ENCODE peak calls at places on chromosome 12, in ten cellular contexts. One of them, this sample, is unnamed.

GRCh38 chr12:27064397-27065342 is 17.7 kb downstream of the C12orf71 start:
- DNase-seq in testis: no peak
- DNase-seq in AG04450: no peak
- DNase-seq in astrocyte of the cerebellum: no peak
- DNase-seq in IMR-90: no peak
- DNase-seq in effector memory CD4-positive, alpha-beta T cell: no peak
- DNase-seq in RWPE2: no peak
- DNase-seq in tibial artery: no peak
- DNase-seq in AG09309: no peak
- DNase-seq in mesendoderm: no peak
- DNase-seq in this sample: no peak

GRCh38 chr12:6963016-6963731 is 7.3 kb downstream of the PHB2 start:
- DNase-seq in AG04450: no peak
- DNase-seq in mesendoderm: peak
- DNase-seq in effector memory CD4-positive, alpha-beta T cell: no peak
- DNase-seq in astrocyte of the cerebellum: no peak
- DNase-seq in IMR-90: no peak
- DNase-seq in tibial artery: peak
- DNase-seq in RWPE2: peak
- DNase-seq in AG09309: no peak
- DNase-seq in testis: no peak
- DNase-seq in this sample: no peak

GRCh38 chr12:132486576-132486975 is 3.4 kb upstream of the FBRSL1 start:
- DNase-seq in IMR-90: no peak
- DNase-seq in astrocyte of the cerebellum: no peak
- DNase-seq in effector memory CD4-positive, alpha-beta T cell: no peak
- DNase-seq in RWPE2: no peak
- DNase-seq in testis: no peak
- DNase-seq in mesendoderm: no peak
- DNase-seq in AG09309: no peak
- DNase-seq in tibial artery: no peak
- DNase-seq in AG04450: no peak
- DNase-seq in this sample: no peak

GRCh38 chr12:3537916-3538690 is 47.1 kb downstream of the PRMT8 start:
- DNase-seq in mesendoderm: no peak
- DNase-seq in tibial artery: no peak
- DNase-seq in AG09309: no peak
- DNase-seq in effector memory CD4-positive, alpha-beta T cell: no peak
- DNase-seq in AG04450: no peak
- DNase-seq in testis: no peak
- DNase-seq in RWPE2: no peak
- DNase-seq in astrocyte of the cerebellum: no peak
- DNase-seq in IMR-90: no peak
- DNase-seq in this sample: no peak

GRCh38 chr12:127941332-127941731 is 325.6 kb upstream of the TMEM132C start:
- DNase-seq in astrocyte of the cerebellum: no peak
- DNase-seq in testis: no peak
- DNase-seq in RWPE2: no peak
- DNase-seq in mesendoderm: no peak
- DNase-seq in effector memory CD4-positive, alpha-beta T cell: no peak
- DNase-seq in tibial artery: no peak
- DNase-seq in IMR-90: no peak
- DNase-seq in AG09309: no peak
- DNase-seq in AG04450: no peak
- DNase-seq in this sample: no peak

GRCh38 chr12:124376435-124376834 is 81.5 kb downstream of the RFLNA start:
- DNase-seq in AG04450: no peak
- DNase-seq in mesendoderm: no peak
- DNase-seq in IMR-90: no peak
- DNase-seq in AG09309: no peak
- DNase-seq in effector memory CD4-positive, alpha-beta T cell: no peak
- DNase-seq in testis: no peak
- DNase-seq in astrocyte of the cerebellum: no peak
- DNase-seq in tibial artery: no peak
- DNase-seq in RWPE2: no peak
- DNase-seq in this sample: no peak

GRCh38 chr12:123306200-123306599 is 34.5 kb upstream of the CDK2AP1 start:
- DNase-seq in astrocyte of the cerebellum: no peak
- DNase-seq in IMR-90: no peak
- DNase-seq in testis: no peak
- DNase-seq in tibial artery: no peak
- DNase-seq in AG04450: no peak
- DNase-seq in effector memory CD4-positive, alpha-beta T cell: no peak
- DNase-seq in mesendoderm: no peak
- DNase-seq in RWPE2: no peak
- DNase-seq in AG09309: no peak
- DNase-seq in this sample: no peak

GRCh38 chr12:13435535-13435934 is 239.0 kb downstream of the EMP1 start:
- DNase-seq in IMR-90: no peak
- DNase-seq in RWPE2: no peak
- DNase-seq in AG04450: no peak
- DNase-seq in effector memory CD4-positive, alpha-beta T cell: no peak
- DNase-seq in mesendoderm: peak
- DNase-seq in AG09309: no peak
- DNase-seq in tibial artery: no peak
- DNase-seq in astrocyte of the cerebellum: peak
- DNase-seq in testis: no peak
- DNase-seq in this sample: no peak

DNA sequence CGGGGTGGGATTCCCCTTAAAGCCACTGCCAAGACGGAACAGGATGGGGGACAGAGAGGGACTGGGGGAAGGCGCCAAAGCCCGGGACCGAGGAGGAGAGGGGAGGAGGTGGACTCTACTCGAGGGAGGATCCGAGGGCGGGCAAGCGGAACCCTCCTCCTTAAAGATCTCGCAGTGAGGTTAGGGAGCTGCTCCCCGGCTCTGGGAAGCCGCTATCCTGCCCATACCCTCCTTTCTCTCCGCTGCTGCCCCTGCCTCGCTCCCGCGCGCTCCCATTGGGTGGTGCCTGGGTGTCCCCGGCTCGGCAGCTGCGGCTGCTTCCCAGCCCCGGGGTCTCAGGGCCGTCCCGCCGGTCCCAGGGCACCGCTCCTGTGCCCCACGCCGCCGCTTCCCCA is 16.4 kb downstream of the KRT18 start:
- DNase-seq in RWPE2: no peak
- DNase-seq in testis: no peak
- DNase-seq in tibial artery: no peak
- DNase-seq in AG04450: no peak
- DNase-seq in IMR-90: no peak
- DNase-seq in mesendoderm: peak
- DNase-seq in astrocyte of the cerebellum: no peak
- DNase-seq in AG09309: no peak
- DNase-seq in effector memory CD4-positive, alpha-beta T cell: no peak
- DNase-seq in this sample: no peak
- H3K4me3 ChIP-seq in RWPE2: peak
- H3K4me3 ChIP-seq in testis: peak
- H3K4me3 ChIP-seq in tibial artery: no peak
- H3K4me3 ChIP-seq in AG04450: peak
- H3K4me3 ChIP-seq in IMR-90: peak
- H3K4me3 ChIP-seq in mesendoderm: no peak
- H3K4me3 ChIP-seq in astrocyte of the cerebellum: peak
- H3K4me3 ChIP-seq in AG09309: peak
- H3K4me3 ChIP-seq in effector memory CD4-positive, alpha-beta T cell: no peak
- H3K4me3 ChIP-seq in this sample: peak

GRCh38 chr12:118034429-118035193 is 18.1 kb downstream of the RFC5 start:
- DNase-seq in RWPE2: no peak
- DNase-seq in testis: peak
- DNase-seq in mesendoderm: peak
- DNase-seq in tibial artery: no peak
- DNase-seq in AG04450: peak
- DNase-seq in AG09309: peak
- DNase-seq in effector memory CD4-positive, alpha-beta T cell: no peak
- DNase-seq in IMR-90: peak
- DNase-seq in astrocyte of the cerebellum: no peak
- DNase-seq in this sample: peak
- H3K4me3 ChIP-seq in RWPE2: no peak
- H3K4me3 ChIP-seq in testis: no peak
- H3K4me3 ChIP-seq in mesendoderm: no peak
- H3K4me3 ChIP-seq in tibial artery: no peak
- H3K4me3 ChIP-seq in AG04450: no peak
- H3K4me3 ChIP-seq in AG09309: no peak
- H3K4me3 ChIP-seq in effector memory CD4-positive, alpha-beta T cell: no peak
- H3K4me3 ChIP-seq in IMR-90: no peak
- H3K4me3 ChIP-seq in astrocyte of the cerebellum: no peak
- H3K4me3 ChIP-seq in this sample: no peak

GRCh38 chr12:54014315-54015209 is 5.8 kb downstream of the HOXC8 start:
- DNase-seq in tibial artery: no peak
- DNase-seq in astrocyte of the cerebellum: no peak
- DNase-seq in effector memory CD4-positive, alpha-beta T cell: no peak
- DNase-seq in mesendoderm: no peak
- DNase-seq in AG04450: no peak
- DNase-seq in testis: no peak
- DNase-seq in AG09309: no peak
- DNase-seq in IMR-90: no peak
- DNase-seq in RWPE2: no peak
- DNase-seq in this sample: no peak
- H3K4me3 ChIP-seq in tibial artery: peak
- H3K4me3 ChIP-seq in astrocyte of the cerebellum: no peak
- H3K4me3 ChIP-seq in effector memory CD4-positive, alpha-beta T cell: no peak
- H3K4me3 ChIP-seq in mesendoderm: no peak
- H3K4me3 ChIP-seq in AG04450: no peak
- H3K4me3 ChIP-seq in testis: no peak
- H3K4me3 ChIP-seq in AG09309: no peak
- H3K4me3 ChIP-seq in IMR-90: no peak
- H3K4me3 ChIP-seq in RWPE2: peak
- H3K4me3 ChIP-seq in this sample: no peak

DNA sequence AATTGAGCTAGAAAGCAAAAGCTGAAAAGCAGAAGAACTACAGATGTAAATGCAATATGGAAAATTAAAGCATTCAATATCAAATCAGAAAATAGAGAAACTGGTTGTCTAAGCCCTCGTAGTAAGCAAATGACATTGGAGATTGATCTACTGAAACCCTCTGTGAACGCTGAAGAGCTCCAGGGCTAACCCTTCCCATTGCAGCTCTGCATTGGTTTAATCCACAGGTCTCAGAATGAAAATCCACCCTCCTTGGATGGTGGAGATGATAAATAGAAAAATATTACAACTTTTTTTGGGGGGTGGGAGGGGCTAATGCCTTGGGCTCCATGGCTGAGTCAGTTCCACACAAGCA is 40.5 kb downstream of the CORO1C start:
- DNase-seq in tibial artery: no peak
- DNase-seq in AG09309: no peak
- DNase-seq in AG04450: no peak
- DNase-seq in mesendoderm: no peak
- DNase-seq in IMR-90: no peak
- DNase-seq in testis: no peak
- DNase-seq in effector memory CD4-positive, alpha-beta T cell: no peak
- DNase-seq in astrocyte of the cerebellum: no peak
- DNase-seq in RWPE2: no peak
- DNase-seq in this sample: no peak
- H3K4me3 ChIP-seq in tibial artery: peak
- H3K4me3 ChIP-seq in AG09309: peak
- H3K4me3 ChIP-seq in AG04450: peak
- H3K4me3 ChIP-seq in mesendoderm: no peak
- H3K4me3 ChIP-seq in IMR-90: peak
- H3K4me3 ChIP-seq in testis: no peak
- H3K4me3 ChIP-seq in effector memory CD4-positive, alpha-beta T cell: no peak
- H3K4me3 ChIP-seq in astrocyte of the cerebellum: no peak
- H3K4me3 ChIP-seq in RWPE2: no peak
- H3K4me3 ChIP-seq in this sample: peak